ENCODE peak calls at places on chromosomes 7 and 10, in eight cellular contexts. Q is SK-N-SH, G is prostate gland, B is endothelial cell of umbilical vein, D is spleen, E is Panc1, A is HCT116, N is GM12878. O is an unnamed sample.

GRCh38 chr10:131559450-131559911 is 248.0 kb upstream of the TCERG1L start:
- DNase-seq in E (no peak), N (no peak), Q (no peak), A (no peak), D (peak), G (no peak), B (no peak), O (no peak)

GRCh38 chr7:39606352-39606751 is 17.0 kb upstream of the RALA start:
- DNase-seq in D (no peak), A (no peak), N (no peak), E (no peak), G (no peak), B (no peak), Q (no peak), O (no peak)

GRCh38 chr10:17768957-17769356 is 17.0 kb downstream of the TMEM236 start:
- DNase-seq in N (no peak), E (no peak), Q (no peak), B (peak), D (no peak), A (no peak), G (no peak), O (no peak)

GRCh38 chr10:48802611-48803046 is 118.0 kb downstream of the WDFY4 start:
- DNase-seq in D (no peak), G (no peak), E (no peak), A (no peak), B (no peak), N (peak), Q (no peak), O (no peak)

GRCh38 chr10:35986756-35987467 is 344.8 kb upstream of the FZD8 start:
- DNase-seq in N (no peak), G (no peak), D (no peak), Q (no peak), A (no peak), B (peak), E (no peak), O (no peak)

GRCh38 chr7:27277628-27278027 is 35.0 kb downstream of the EVX1 start:
- DNase-seq in G (no peak), B (no peak), N (no peak), Q (no peak), E (no peak), A (peak), D (no peak), O (no peak)

GRCh38 chr10:86770412-86770960 is 14.1 kb downstream of the BMPR1A start:
- DNase-seq in D (no peak), N (no peak), A (no peak), Q (no peak), B (no peak), E (no peak), G (no peak), O (no peak)

GRCh38 chr10:63133787-63134557 is 844 bp downstream of the NRBF2 start:
- DNase-seq in B (peak), D (no peak), G (no peak), E (no peak), A (no peak), N (no peak), Q (no peak), O (no peak)

GRCh38 chr10:88222878-88223277 is 359.5 kb downstream of the PTEN start:
- DNase-seq in N (no peak), A (no peak), B (no peak), Q (no peak), D (no peak), E (no peak), G (no peak), O (no peak)

GRCh38 chr10:128278362-128278761 is 152.1 kb upstream of the MKI67 start:
- DNase-seq in N (no peak), E (no peak), D (no peak), Q (peak), A (no peak), B (no peak), G (no peak), O (no peak)

GRCh38 chr10:126060232-126060935 is 164.0 kb downstream of the FANK1 start:
- DNase-seq in Q (no peak), D (no peak), B (peak), G (no peak), N (no peak), A (no peak), E (peak), O (no peak)

GRCh38 chr10:97131702-97132101 is 54.1 kb downstream of the SLIT1 start:
- DNase-seq in N (no peak), Q (no peak), E (no peak), B (no peak), G (no peak), A (no peak), D (peak), O (no peak)

GRCh38 chr10:80453392-80453714 is 757 bp upstream of the TSPAN14 start:
- DNase-seq in A (no peak), D (peak), Q (no peak), E (no peak), G (no peak), N (no peak), B (no peak), O (no peak)

GRCh38 chr10:80455461-80456345 is 1.6 kb downstream of the TSPAN14 start:
- DNase-seq in B (peak), G (no peak), A (no peak), N (no peak), Q (no peak), D (no peak), E (no peak), O (no peak)

GRCh38 chr10:80452688-80453391 is 1.3 kb upstream of the TSPAN14 start:
- DNase-seq in Q (no peak), A (no peak), N (no peak), G (no peak), E (no peak), D (no peak), B (no peak), O (no peak)

GRCh38 chr10:80454526-80455460 is 683 bp downstream of the TSPAN14 start:
- DNase-seq in B (peak), N (no peak), E (no peak), G (no peak), A (no peak), Q (peak), D (peak), O (no peak)

DNA sequence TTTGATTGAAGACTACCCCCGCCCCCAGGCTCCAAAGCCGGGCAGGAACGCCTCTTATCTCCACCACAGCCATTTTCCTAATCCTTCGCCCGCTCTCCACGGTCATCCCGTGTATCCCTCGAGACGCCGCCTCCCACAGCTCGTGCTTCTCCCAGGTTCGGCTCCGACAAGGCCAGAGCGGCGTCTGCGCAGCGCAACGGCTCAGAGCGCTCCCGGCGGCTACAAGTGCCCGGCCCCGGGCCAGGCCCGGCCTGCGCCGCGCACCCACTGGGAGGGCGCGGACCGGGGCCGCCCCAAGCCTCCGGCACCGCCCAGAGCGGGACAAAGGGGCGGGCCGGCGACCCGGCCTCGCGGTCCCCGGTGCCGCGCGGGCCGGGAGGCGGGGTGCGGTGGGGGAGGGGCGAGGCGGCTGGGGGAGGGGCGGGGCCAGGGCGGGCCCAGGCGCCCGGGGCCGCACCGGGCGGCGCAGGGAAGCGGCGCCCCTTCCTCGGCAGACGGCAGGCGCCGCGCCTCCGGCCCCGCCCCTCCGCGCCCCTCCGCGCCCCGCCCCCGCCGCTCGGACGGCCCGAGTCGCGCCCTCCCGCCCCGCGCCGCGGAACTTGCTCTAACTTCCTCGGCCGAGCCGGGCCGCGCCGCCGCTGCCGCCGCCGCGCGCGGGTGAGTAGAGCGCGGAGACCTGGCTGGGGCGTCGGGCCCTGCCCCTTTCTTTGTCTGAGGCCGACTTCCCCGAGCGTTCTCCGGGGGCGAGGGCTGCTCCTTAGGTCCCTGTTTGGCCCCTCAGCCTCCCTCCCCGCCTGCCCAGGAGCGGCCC is at the start of gene TSPAN14:
- DNase-seq in G (peak), D (peak), B (peak), N (no peak), E (no peak), Q (peak), A (no peak), O (no peak)
- TF ChIP-seq POLR2AphosphoS5 in G (peak), D (peak), B (peak), N (peak), E (peak), Q (peak), A (peak), O (peak)

DNA sequence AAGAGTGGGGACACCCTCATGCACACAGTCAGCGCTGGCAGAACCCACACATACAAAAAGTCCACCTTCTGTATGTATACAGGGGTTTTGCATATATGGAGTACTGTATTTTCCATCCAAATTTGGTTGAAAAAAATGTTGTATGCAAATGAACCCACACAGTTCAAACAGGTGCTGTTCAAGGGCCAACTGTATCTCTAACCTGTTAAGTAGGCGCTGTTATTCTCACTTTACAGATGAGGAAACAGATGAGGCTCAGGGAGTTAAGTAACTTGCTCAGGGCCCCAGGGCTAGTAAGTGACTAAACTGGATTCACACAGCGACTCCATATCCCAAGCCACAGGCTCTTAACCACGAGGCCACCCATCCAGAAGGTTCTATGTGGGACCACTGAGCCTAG is 69.9 kb downstream of the C10orf105 start:
- DNase-seq in E (no peak), B (no peak), D (no peak), G (no peak), A (no peak), Q (no peak), N (no peak), O (no peak)
- H3K4me3 ChIP-seq in E (no peak), B (no peak), D (no peak), G (no peak), A (no peak), Q (no peak), N (no peak), O (no peak)

GRCh38 chr10:30985552-30985951 is 46.1 kb downstream of the ZNF438 start:
- DNase-seq in N (no peak), G (no peak), B (peak), A (peak), D (no peak), E (no peak), Q (no peak), O (no peak)

GRCh38 chr10:30977385-30977784 is 54.3 kb downstream of the ZNF438 start:
- DNase-seq in A (no peak), Q (no peak), N (no peak), D (no peak), E (no peak), G (no peak), B (no peak), O (no peak)

GRCh38 chr10:30979956-30980355 is 51.7 kb downstream of the ZNF438 start:
- DNase-seq in D (no peak), B (no peak), A (no peak), N (no peak), Q (no peak), E (no peak), G (no peak), O (no peak)

GRCh38 chr10:30984563-30985328 is 46.9 kb downstream of the ZNF438 start:
- DNase-seq in Q (no peak), D (no peak), B (peak), E (no peak), G (no peak), A (no peak), N (no peak), O (no peak)

DNA sequence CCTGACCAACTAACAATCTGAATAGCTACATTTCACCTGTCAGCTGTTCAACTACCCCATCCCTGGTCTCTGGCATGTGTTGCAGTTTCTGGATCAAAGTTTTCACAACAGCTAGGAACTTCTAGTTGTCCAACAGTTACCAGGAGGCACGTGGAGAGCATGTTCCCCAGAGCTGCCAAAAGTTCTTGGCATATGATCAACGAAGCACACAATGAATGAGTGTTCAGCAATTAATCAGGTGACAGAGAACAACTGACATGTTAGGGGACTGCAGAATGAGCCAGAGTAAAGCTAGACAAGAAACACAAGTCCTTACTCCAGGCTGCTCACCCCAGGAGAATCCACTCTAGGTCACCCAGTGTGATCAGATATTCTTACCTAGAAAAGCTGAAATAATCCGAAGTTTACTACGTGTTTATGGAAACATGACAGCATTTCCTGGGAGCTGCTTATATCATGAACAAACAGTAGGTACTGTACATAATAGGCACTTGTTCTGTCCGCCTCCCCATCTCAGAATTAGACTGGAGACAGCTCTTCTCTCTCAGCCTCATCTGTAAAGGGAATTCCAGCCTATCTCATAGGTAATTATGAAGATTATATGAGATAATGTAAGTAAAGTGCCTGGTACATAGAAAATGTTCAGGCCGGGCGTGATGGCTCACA is 50.6 kb downstream of the ZNF438 start:
- DNase-seq in A (no peak), E (no peak), D (no peak), B (peak), N (no peak), G (peak), Q (no peak), O (no peak)
- TF ChIP-seq POLR2AphosphoS5 in A (no peak), E (no peak), D (no peak), B (peak), N (no peak), G (peak), Q (no peak), O (no peak)

DNA sequence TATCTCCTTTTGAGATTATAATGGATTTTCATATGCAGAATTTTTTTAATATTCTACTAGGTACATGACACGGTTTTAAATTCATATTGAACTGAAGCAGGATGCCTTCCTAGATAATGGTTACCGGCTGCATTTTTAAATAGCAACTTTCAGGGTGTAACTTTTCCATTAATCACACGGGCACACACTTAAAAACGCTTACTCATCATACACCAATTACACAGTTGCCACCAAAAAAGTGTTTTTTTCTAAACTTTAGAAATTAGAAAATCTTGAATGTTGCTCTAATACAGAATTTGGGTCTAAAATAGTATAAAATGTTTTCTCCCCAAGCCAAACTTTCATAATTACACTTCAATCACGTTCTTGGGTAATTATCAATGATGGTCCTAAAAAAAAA is 149.1 kb upstream of the RNF32 start:
- DNase-seq in N (no peak), D (no peak), A (no peak), B (no peak), E (no peak), G (no peak), Q (no peak), O (no peak)
- H3K4me3 ChIP-seq in N (no peak), D (no peak), A (no peak), B (no peak), E (no peak), G (no peak), Q (no peak), O (no peak)